ENCODE peak calls at places on chromosomes 7 and 10, in four cellular contexts. One of them, this sample, is unnamed.
A peak's percentile ranks its signal among the peaks of the same experiment; 100 is the strongest.

GRCh38 chr7:41045556-41046123 is 657.2 kb downstream of the INHBA start:
- DNase-seq in T-helper 9 cell: no peak
- DNase-seq in NCI-H460: peak; percentile 3
- DNase-seq in amniotic stem cell: no peak
- DNase-seq in this sample: no peak

GRCh38 chr10:35225204-35225603 is 98.6 kb downstream of the CREM start:
- DNase-seq in T-helper 9 cell: no peak
- DNase-seq in NCI-H460: no peak
- DNase-seq in amniotic stem cell: no peak
- DNase-seq in this sample: no peak

GRCh38 chr10:75568721-75569120 is 137.3 kb downstream of the LRMDA start:
- DNase-seq in T-helper 9 cell: no peak
- DNase-seq in NCI-H460: no peak
- DNase-seq in amniotic stem cell: no peak
- DNase-seq in this sample: no peak

GRCh38 chr10:129963831-129964501 is at the start of gene EBF3:
- DNase-seq in T-helper 9 cell: no peak
- DNase-seq in NCI-H460: peak; percentile 20
- DNase-seq in amniotic stem cell: peak; percentile 56
- DNase-seq in this sample: no peak

GRCh38 chr10:102159051-102159597 is 6.9 kb downstream of the NOLC1 start:
- DNase-seq in T-helper 9 cell: no peak
- DNase-seq in NCI-H460: no peak
- DNase-seq in amniotic stem cell: no peak
- DNase-seq in this sample: no peak

GRCh38 chr7:99383203-99383602 is 8.7 kb downstream of the ARPC1B start:
- DNase-seq in T-helper 9 cell: no peak
- DNase-seq in NCI-H460: no peak
- DNase-seq in amniotic stem cell: no peak
- DNase-seq in this sample: no peak

GRCh38 chr10:47368431-47369180 is 15.5 kb downstream of the ZNF488 start:
- DNase-seq in T-helper 9 cell: no peak
- DNase-seq in NCI-H460: no peak
- DNase-seq in amniotic stem cell: no peak
- DNase-seq in this sample: no peak

GRCh38 chr7:138882249-138882648 is 84.3 kb upstream of the ATP6V0A4 start:
- DNase-seq in T-helper 9 cell: no peak
- DNase-seq in NCI-H460: no peak
- DNase-seq in amniotic stem cell: no peak
- DNase-seq in this sample: no peak

GRCh38 chr10:82288461-82288881 is 413.5 kb downstream of the NRG3 start:
- DNase-seq in T-helper 9 cell: no peak
- DNase-seq in NCI-H460: no peak
- DNase-seq in amniotic stem cell: no peak
- DNase-seq in this sample: no peak

GRCh38 chr10:119281581-119282071 is 74.3 kb downstream of the GRK5 start:
- DNase-seq in T-helper 9 cell: no peak
- DNase-seq in NCI-H460: no peak
- DNase-seq in amniotic stem cell: no peak
- DNase-seq in this sample: no peak

GRCh38 chr10:113957013-113957412 is 86.7 kb upstream of the ADRB1 start:
- DNase-seq in T-helper 9 cell: no peak
- DNase-seq in NCI-H460: no peak
- DNase-seq in amniotic stem cell: peak; percentile 61
- DNase-seq in this sample: no peak

GRCh38 chr7:3272691-3273141 is 28.3 kb upstream of the SDK1 start:
- DNase-seq in T-helper 9 cell: no peak
- DNase-seq in NCI-H460: no peak
- DNase-seq in amniotic stem cell: no peak
- DNase-seq in this sample: no peak

GRCh38 chr10:34581871-34582532 is 233.1 kb downstream of the PARD3 start:
- DNase-seq in T-helper 9 cell: no peak
- DNase-seq in NCI-H460: no peak
- DNase-seq in amniotic stem cell: no peak
- DNase-seq in this sample: no peak

GRCh38 chr10:84896909-84897308 is 568.5 kb downstream of the CCSER2 start:
- DNase-seq in T-helper 9 cell: no peak
- DNase-seq in NCI-H460: no peak
- DNase-seq in amniotic stem cell: no peak
- DNase-seq in this sample: no peak

GRCh38 chr10:30227481-30227880 is 121.6 kb downstream of the MTPAP start:
- DNase-seq in T-helper 9 cell: no peak
- DNase-seq in NCI-H460: no peak
- DNase-seq in amniotic stem cell: no peak
- DNase-seq in this sample: no peak

GRCh38 chr10:59907918-59908807 is 1.8 kb upstream of the CCDC6 start:
- DNase-seq in T-helper 9 cell: no peak
- DNase-seq in NCI-H460: peak; percentile 72
- DNase-seq in amniotic stem cell: peak; percentile 53
- DNase-seq in this sample: peak; percentile 44

This sample was measured in GM13977.